ENCODE peak calls at places on chromosomes 13 and 19, in five cellular contexts. D, C, G, Z and N are unnamed samples.
A peak's percentile ranks its signal among the peaks of the same experiment; 100 is the strongest.

GRCh38 chr13:114099191-114099590 is 33.2 kb downstream of the RASA3 start:
- DNase-seq in G (no peak), C (peak; percentile 94), D (peak; percentile 45), Z (peak; percentile 65), N (peak; percentile 73)

GRCh38 chr13:80787604-80788003 is 446.7 kb upstream of the SPRY2 start:
- DNase-seq in G (no peak), Z (no peak), D (no peak), C (no peak), N (no peak)

GRCh38 chr13:60379837-60380236 is 17.2 kb upstream of the TDRD3 start:
- DNase-seq in Z (no peak), C (peak; percentile 3), G (peak; percentile 36), D (no peak), N (no peak)

GRCh38 chr13:35554972-35555623 is 78.6 kb upstream of the MAB21L1 start:
- DNase-seq in D (no peak), C (peak; percentile 16), G (no peak), Z (no peak), N (no peak)

GRCh38 chr19:33859016-33859415 is 62.3 kb downstream of the KCTD15 start:
- DNase-seq in Z (no peak), C (no peak), D (no peak), G (no peak), N (no peak)

GRCh38 chr13:103539265-103539664 is 473.0 kb upstream of the SLC10A2 start:
- DNase-seq in Z (no peak), C (no peak), G (peak; percentile 26), D (no peak), N (peak; percentile 21)

GRCh38 chr19:3608079-3608641 is 1.5 kb upstream of the TBXA2R start:
- DNase-seq in Z (no peak), D (no peak), G (no peak), C (no peak), N (no peak)

GRCh38 chr13:72853000-72853399 is 71.1 kb downstream of the PIBF1 start:
- DNase-seq in C (no peak), Z (no peak), D (no peak), G (no peak), N (no peak)

GRCh38 chr13:106471957-106472543 is 63.4 kb downstream of the EFNB2 start:
- DNase-seq in Z (peak; percentile 88), C (peak; percentile 94), G (peak; percentile 71), D (peak; percentile 95), N (peak; percentile 94)

GRCh38 chr19:15379996-15380647 is 535 bp upstream of the AKAP8 start:
- DNase-seq in C (peak; percentile 63), Z (peak; percentile 86), G (peak; percentile 84), D (peak; percentile 23), N (peak; percentile 75)

GRCh38 chr13:95541308-95541707 is 11.2 kb upstream of the CLDN10 start:
- DNase-seq in G (no peak), D (no peak), C (no peak), Z (no peak), N (no peak)

GRCh38 chr13:95541911-95542484 is 10.5 kb upstream of the CLDN10 start:
- DNase-seq in Z (no peak), G (no peak), D (no peak), C (no peak), N (no peak)

GRCh38 chr13:95535243-95535642 is 17.3 kb upstream of the CLDN10 start:
- DNase-seq in Z (peak; percentile 48), G (no peak), C (peak; percentile 77), D (peak; percentile 77), N (peak; percentile 45)

GRCh38 chr13:95536629-95537241 is 15.8 kb upstream of the CLDN10 start:
- DNase-seq in C (peak; percentile 63), Z (no peak), D (peak; percentile 15), G (peak; percentile 45), N (peak; percentile 43)

DNA sequence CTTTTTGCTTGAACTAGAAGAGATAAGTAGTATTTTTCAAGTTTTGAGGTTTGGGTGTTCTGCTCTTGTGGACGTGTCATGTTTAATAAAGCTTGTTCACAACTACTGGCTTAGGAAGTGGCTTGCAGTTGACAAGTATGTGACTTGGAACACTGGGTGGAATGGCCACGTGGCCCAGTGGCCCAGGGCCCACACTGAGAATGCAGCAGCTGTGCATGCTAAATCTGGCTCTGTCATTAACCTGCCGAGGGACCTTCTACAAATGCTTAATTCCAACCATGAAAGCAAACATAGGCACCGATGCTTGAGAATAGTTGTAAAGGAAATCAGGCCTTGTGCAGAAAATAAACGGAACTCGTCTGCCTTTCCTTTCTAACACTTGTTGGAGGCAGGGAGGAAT is 11.7 kb upstream of the CLDN10 start:
- DNase-seq in D (no peak), C (no peak), G (peak; percentile 4), Z (no peak), N (no peak)
- H3K27ac ChIP-seq in D (no peak overlapping the region), C (no peak overlapping the region), G (no peak overlapping the region), Z (no peak overlapping the region), N (no peak overlapping the region)

GRCh38 chr13:30323524-30323923 is 16.2 kb upstream of the KATNAL1 start:
- DNase-seq in Z (no peak), D (no peak), G (no peak), C (peak; percentile 22), N (no peak)

GRCh38 chr13:30322428-30322827 is 15.1 kb upstream of the KATNAL1 start:
- DNase-seq in C (no peak), D (no peak), G (no peak), Z (no peak), N (no peak)

GRCh38 chr13:30319130-30319529 is 11.8 kb upstream of the KATNAL1 start:
- DNase-seq in D (no peak), G (no peak), C (no peak), Z (no peak), N (no peak)

GRCh38 chr13:30318026-30318425 is 10.7 kb upstream of the KATNAL1 start:
- DNase-seq in C (no peak), Z (no peak), G (no peak), D (no peak), N (no peak)

DNA sequence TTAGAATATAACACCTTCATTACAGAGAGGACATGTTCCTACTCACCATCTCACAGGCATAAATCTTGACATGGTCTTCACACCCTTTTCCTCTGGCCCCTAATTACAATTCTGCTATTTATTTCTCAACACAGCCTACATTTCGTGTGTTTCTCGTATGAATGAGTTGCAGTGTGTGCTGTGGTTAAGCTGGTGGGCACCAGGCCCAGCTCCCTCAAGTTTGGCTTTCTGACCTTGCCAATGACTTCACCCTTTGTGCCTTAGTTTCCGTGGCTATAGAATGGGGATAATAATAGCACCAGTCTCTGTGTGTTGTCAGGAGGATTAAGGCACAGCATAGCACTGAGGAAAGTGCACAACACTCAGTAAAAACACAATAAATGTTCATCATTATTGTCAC is 12.4 kb upstream of the KATNAL1 start:
- DNase-seq in C (peak; percentile 50), G (no peak), Z (no peak), D (no peak), N (no peak)
- H3K9me2 ChIP-seq in C (no peaks in the 10 kb centered on the region), G (no peaks in the 10 kb centered on the region), Z (no peaks in the 10 kb centered on the region), D (no peaks in the 10 kb centered on the region), N (no peaks in the 10 kb centered on the region)

DNA sequence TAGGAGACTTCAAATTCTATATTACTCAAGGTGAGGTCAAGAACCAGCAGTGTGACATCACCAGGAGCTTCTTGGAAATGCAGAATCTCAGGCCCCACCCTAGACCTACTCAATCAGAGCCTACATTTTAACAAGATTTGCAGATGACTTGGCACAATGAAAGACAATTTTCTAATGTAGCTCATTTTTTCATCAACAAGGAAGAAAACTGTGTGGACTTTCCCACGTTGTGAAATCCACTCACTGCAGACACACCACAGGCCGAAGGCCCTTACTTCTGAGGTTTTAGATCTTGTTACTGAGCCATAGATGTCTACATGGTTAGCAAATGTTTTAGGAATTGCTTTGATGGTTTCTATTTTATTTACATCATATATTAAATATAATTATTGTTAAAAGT is 18.3 kb upstream of the STARD13 start:
- DNase-seq in Z (no peak), C (peak; percentile 28), D (no peak), G (no peak), N (no peak)
- H3K4me3 ChIP-seq in Z (no peak overlapping the region), C (no peak overlapping the region), D (no peak overlapping the region), G (no peak overlapping the region), N (no peak overlapping the region)

GRCh38 chr19:912181-913079 is 589 bp downstream of the R3HDM4 start:
- DNase-seq in D (no peak), C (peak; percentile 24), G (no peak), Z (no peak), N (peak; percentile 53)
- H3K27ac ChIP-seq in D (peak overlapping the region; percentile 80), C (peak overlapping the region; percentile 20), G (no peak overlapping the region), Z (no peak overlapping the region), N (peak overlapping the region; percentile 89)

DNA sequence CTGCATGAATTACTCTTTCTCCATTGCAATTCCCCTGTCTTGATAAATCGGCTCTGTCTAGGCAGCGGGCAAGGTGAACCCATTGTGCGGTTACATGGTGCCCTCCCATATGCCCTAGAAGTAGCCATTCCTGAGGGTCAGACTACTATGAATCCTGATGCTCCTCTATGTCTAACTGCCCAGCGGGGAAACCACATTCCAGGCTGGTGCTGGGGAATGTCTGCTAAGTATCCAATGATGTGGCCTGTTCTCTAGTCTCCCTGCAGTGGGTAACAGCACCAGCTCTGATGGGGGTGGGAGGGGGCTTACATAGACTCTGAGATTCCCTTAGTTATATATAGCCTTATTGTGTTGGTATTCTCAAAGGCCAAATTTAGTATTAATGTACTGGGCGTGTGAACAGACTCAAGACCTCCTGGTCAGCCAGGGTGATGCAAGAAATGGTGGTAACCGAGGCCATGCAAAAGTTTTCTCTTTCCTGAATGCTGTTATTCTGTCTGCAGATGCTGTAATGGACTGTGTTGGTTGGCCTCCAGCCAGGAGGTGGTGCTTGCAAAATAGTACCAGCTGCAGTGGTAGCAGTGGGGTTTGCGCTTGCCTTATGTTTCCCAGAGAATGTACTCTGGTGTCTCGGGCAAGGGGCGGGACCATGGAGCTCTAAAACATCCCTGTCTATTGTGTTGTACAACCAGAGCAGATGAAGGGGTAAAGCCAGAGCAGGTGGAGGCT is 564.9 kb upstream of the SLITRK1 start:
- DNase-seq in G (peak; percentile 8), Z (no peak), C (peak; percentile 18), D (no peak), N (no peak)
- H3K9me2 ChIP-seq in G (no peaks in the 10 kb centered on the region), Z (no peaks in the 10 kb centered on the region), C (no peaks in the 10 kb centered on the region), D (no peaks in the 10 kb centered on the region), N (no peaks in the 10 kb centered on the region)

GRCh38 chr19:50311723-50312635 is 17.2 kb downstream of the KCNC3 start:
- DNase-seq in C (peak; percentile 13), G (peak; percentile 96), Z (no peak), D (no peak), N (peak; percentile 62)

GRCh38 chr19:50312967-50313811 is 16.0 kb downstream of the KCNC3 start:
- DNase-seq in Z (no peak), G (peak; percentile 34), C (no peak), D (no peak), N (no peak)

GRCh38 chr19:50310759-50311465 is 18.3 kb downstream of the KCNC3 start:
- DNase-seq in D (no peak), C (no peak), G (no peak), Z (no peak), N (no peak)

GRCh38 chr19:50309396-50310125 is 19.6 kb downstream of the KCNC3 start:
- DNase-seq in Z (no peak), D (no peak), C (no peak), G (no peak), N (no peak)

GRCh38 chr19:50308991-50309390 is 20.2 kb downstream of the KCNC3 start:
- DNase-seq in C (no peak), Z (no peak), G (no peak), D (no peak), N (no peak)
- H3K4me3 ChIP-seq in C (no peak overlapping the region), Z (no peak overlapping the region), G (no peak overlapping the region), D (no peak overlapping the region), N (no peak overlapping the region)